ENCODE peak calls at places on chromosomes 3 and 15, in ten cellular contexts. I, V, K, T, Y, S, J, A, U and L are unnamed samples.

GRCh38 chr15:29021901-29022300 is 136.1 kb downstream of the APBA2 start:
- DNase-seq in I (no peak), V (no peak), K (no peak), T (no peak), Y (no peak), S (no peak), J (no peak), A (no peak), U (no peak), L (no peak)

GRCh38 chr3:32734756-32735155 is 49.8 kb downstream of the CNOT10 start:
- DNase-seq in I (no peak), V (no peak), K (no peak), T (no peak), Y (no peak), S (no peak), J (no peak), A (no peak), U (no peak), L (no peak)

GRCh38 chr15:82643992-82644391 is 3.2 kb downstream of the CPEB1 start:
- DNase-seq in I (no peak), V (peak), K (no peak), T (no peak), Y (no peak), S (no peak), J (no peak), A (no peak), U (no peak), L (no peak)

GRCh38 chr15:68676926-68677325 is 98.1 kb downstream of the CORO2B start:
- DNase-seq in I (no peak), V (no peak), K (no peak), T (no peak), Y (no peak), S (no peak), J (no peak), A (peak), U (no peak), L (no peak)

GRCh38 chr3:197186887-197187588 is 111.4 kb downstream of the DLG1 start:
- DNase-seq in I (peak), V (peak), K (no peak), T (peak), Y (no peak), S (peak), J (peak), A (no peak), U (peak), L (peak)

GRCh38 chr3:188396251-188396650 is 242.3 kb downstream of the LPP start:
- DNase-seq in I (peak), V (no peak), K (no peak), T (no peak), Y (no peak), S (no peak), J (no peak), A (no peak), U (no peak), L (no peak)

GRCh38 chr3:47007482-47008257 is 28.2 kb downstream of the NBEAL2 start:
- DNase-seq in I (no peak), V (no peak), K (no peak), T (no peak), Y (no peak), S (no peak), J (no peak), A (peak), U (no peak), L (no peak)

GRCh38 chr3:50620846-50621245 is 3.9 kb downstream of the MAPKAPK3 start:
- DNase-seq in I (no peak), V (no peak), K (no peak), T (peak), Y (no peak), S (no peak), J (no peak), A (no peak), U (peak), L (no peak)

GRCh38 chr15:81157195-81157938 is 23.3 kb downstream of the CFAP161 start:
- DNase-seq in I (peak), V (no peak), K (no peak), T (no peak), Y (no peak), S (no peak), J (no peak), A (no peak), U (no peak), L (no peak)

GRCh38 chr3:177597325-177598109 is 400.2 kb upstream of the TBL1XR1 start:
- DNase-seq in I (peak), V (no peak), K (no peak), T (peak), Y (no peak), S (peak), J (peak), A (no peak), U (no peak), L (peak)

GRCh38 chr3:94234177-94234788 is 171.4 kb downstream of the NSUN3 start:
- DNase-seq in I (peak), V (peak), K (no peak), T (peak), Y (no peak), S (peak), J (no peak), A (no peak), U (peak), L (no peak)

GRCh38 chr3:35721628-35722027 is 82.3 kb downstream of the ARPP21 start:
- DNase-seq in I (no peak), V (no peak), K (no peak), T (no peak), Y (no peak), S (no peak), J (no peak), A (no peak), U (no peak), L (no peak)

GRCh38 chr3:60579734-60580133 is 671.5 kb downstream of the FHIT start:
- DNase-seq in I (peak), V (peak), K (no peak), T (peak), Y (no peak), S (no peak), J (no peak), A (no peak), U (no peak), L (no peak)

GRCh38 chr3:140508545-140508944 is 169.3 kb upstream of the TRIM42 start:
- DNase-seq in I (no peak), V (no peak), K (no peak), T (no peak), Y (no peak), S (no peak), J (no peak), A (no peak), U (no peak), L (no peak)

GRCh38 chr3:122932251-122932967 is 95.2 kb downstream of the SEMA5B start:
- DNase-seq in I (peak), V (no peak), K (no peak), T (no peak), Y (no peak), S (peak), J (no peak), A (no peak), U (no peak), L (no peak)

GRCh38 chr15:63044645-63045437 is 2.3 kb downstream of the TPM1 start:
- DNase-seq in I (peak), V (no peak), K (no peak), T (peak), Y (no peak), S (no peak), J (no peak), A (no peak), U (no peak), L (no peak)

GRCh38 chr15:63157891-63158431 is 684 bp upstream of the RPS27L start:
- DNase-seq in I (peak), V (peak), K (peak), T (peak), Y (peak), S (peak), J (no peak), A (no peak), U (peak), L (no peak)

GRCh38 chr3:112629425-112629824 is 11.5 kb downstream of the CCDC80 start:
- DNase-seq in I (peak), V (peak), K (no peak), T (peak), Y (no peak), S (no peak), J (no peak), A (no peak), U (no peak), L (no peak)

GRCh38 chr3:62922326-62922725 is 47.1 kb upstream of the CADPS start:
- DNase-seq in I (peak), V (no peak), K (no peak), T (no peak), Y (no peak), S (peak), J (no peak), A (no peak), U (peak), L (no peak)

GRCh38 chr15:90994059-90994416 is 297 bp downstream of the PRC1 start:
- DNase-seq in I (peak), V (peak), K (peak), T (peak), Y (peak), S (no peak), J (no peak), A (peak), U (no peak), L (no peak)

GRCh38 chr3:35437381-35437780 is 201.9 kb upstream of the ARPP21 start:
- DNase-seq in I (no peak), V (no peak), K (no peak), T (no peak), Y (no peak), S (no peak), J (no peak), A (no peak), U (no peak), L (no peak)

GRCh38 chr3:43895573-43895972 is 204.8 kb downstream of the ABHD5 start:
- DNase-seq in I (no peak), V (no peak), K (no peak), T (no peak), Y (no peak), S (no peak), J (no peak), A (no peak), U (no peak), L (no peak)